ENCODE peak calls at places on chromosomes 2 and 18, in four cellular contexts. One of them, this sample, is unnamed. For H3K4me1, the result is how much of the 10 kb centered on the place peaks cover.

GRCh38 chr18:38695559-38696270 is 1130.1 kb upstream of the CELF4 start:
- DNase-seq in A549: no peak
- DNase-seq in lower lobe of right lung: no peak
- DNase-seq in breast epithelium: no peak
- DNase-seq in this sample: peak

GRCh38 chr2:101486258-101486701 is 11.4 kb upstream of the RFX8 start:
- DNase-seq in A549: no peak
- DNase-seq in lower lobe of right lung: no peak
- DNase-seq in breast epithelium: no peak
- DNase-seq in this sample: no peak

GRCh38 chr18:7617738-7618422 is 50.8 kb downstream of the PTPRM start:
- DNase-seq in A549: no peak
- DNase-seq in lower lobe of right lung: no peak
- DNase-seq in breast epithelium: no peak
- DNase-seq in this sample: peak

GRCh38 chr18:45168883-45169585 is 446.2 kb upstream of the SLC14A2 start:
- DNase-seq in A549: no peak
- DNase-seq in lower lobe of right lung: no peak
- DNase-seq in breast epithelium: no peak
- DNase-seq in this sample: peak

GRCh38 chr2:229610359-229610758 is 104.0 kb downstream of the DNER start:
- DNase-seq in A549: no peak
- DNase-seq in lower lobe of right lung: no peak
- DNase-seq in breast epithelium: no peak
- DNase-seq in this sample: peak

GRCh38 chr18:66534110-66534509 is 69.8 kb downstream of the CDH19 start:
- DNase-seq in A549: no peak
- DNase-seq in lower lobe of right lung: no peak
- DNase-seq in breast epithelium: no peak
- DNase-seq in this sample: no peak

GRCh38 chr2:215188078-215188477 is 49.7 kb upstream of the ABCA12 start:
- DNase-seq in A549: no peak
- DNase-seq in lower lobe of right lung: no peak
- DNase-seq in breast epithelium: no peak
- DNase-seq in this sample: peak

GRCh38 chr2:58535994-58536393 is 294.9 kb upstream of the FANCL start:
- DNase-seq in A549: no peak
- DNase-seq in lower lobe of right lung: no peak
- DNase-seq in breast epithelium: no peak
- DNase-seq in this sample: no peak

GRCh38 chr2:151063271-151063670 is 198.4 kb downstream of the RBM43 start:
- DNase-seq in A549: no peak
- DNase-seq in lower lobe of right lung: no peak
- DNase-seq in breast epithelium: no peak
- DNase-seq in this sample: peak

GRCh38 chr2:64574871-64575270 is 50.7 kb downstream of the AFTPH start:
- DNase-seq in A549: no peak
- DNase-seq in lower lobe of right lung: no peak
- DNase-seq in breast epithelium: no peak
- DNase-seq in this sample: no peak

GRCh38 chr2:7633556-7634153 is 716.4 kb downstream of the RNF144A start:
- DNase-seq in A549: no peak
- DNase-seq in lower lobe of right lung: no peak
- DNase-seq in breast epithelium: no peak
- DNase-seq in this sample: no peak

GRCh38 chr2:8586397-8587051 is 95.3 kb upstream of the ID2 start:
- DNase-seq in A549: no peak
- DNase-seq in lower lobe of right lung: no peak
- DNase-seq in breast epithelium: no peak
- DNase-seq in this sample: no peak

GRCh38 chr2:12675352-12675795 is 41.4 kb upstream of the TRIB2 start:
- DNase-seq in A549: no peak
- DNase-seq in lower lobe of right lung: no peak
- DNase-seq in breast epithelium: no peak
- DNase-seq in this sample: no peak

GRCh38 chr2:96404446-96405373 is 69.1 kb downstream of the NCAPH start:
- DNase-seq in A549: no peak
- DNase-seq in lower lobe of right lung: peak
- DNase-seq in breast epithelium: no peak
- DNase-seq in this sample: no peak

GRCh38 chr2:103009861-103010260 is 248.0 kb downstream of the TMEM182 start:
- DNase-seq in A549: no peak
- DNase-seq in lower lobe of right lung: no peak
- DNase-seq in breast epithelium: no peak
- DNase-seq in this sample: no peak

GRCh38 chr2:231535961-231536360 is 5.7 kb upstream of the NMUR1 start:
- DNase-seq in A549: no peak
- DNase-seq in lower lobe of right lung: peak
- DNase-seq in breast epithelium: peak
- DNase-seq in this sample: no peak

GRCh38 chr2:192500550-192501200 is 305.9 kb upstream of the TMEFF2 start:
- DNase-seq in A549: no peak
- DNase-seq in lower lobe of right lung: no peak
- DNase-seq in breast epithelium: no peak
- DNase-seq in this sample: no peak

GRCh38 chr2:109299466-109299865 is 170.5 kb downstream of the SH3RF3 start:
- DNase-seq in A549: no peak
- DNase-seq in lower lobe of right lung: no peak
- DNase-seq in breast epithelium: no peak
- DNase-seq in this sample: no peak

GRCh38 chr2:53896864-53897263 is 37.1 kb upstream of the GPR75 start:
- DNase-seq in A549: peak
- DNase-seq in lower lobe of right lung: no peak
- DNase-seq in breast epithelium: no peak
- DNase-seq in this sample: peak

GRCh38 chr2:137942037-137942784 is 22.1 kb upstream of the HNMT start:
- DNase-seq in A549: no peak
- DNase-seq in lower lobe of right lung: no peak
- DNase-seq in breast epithelium: no peak
- DNase-seq in this sample: peak

GRCh38 chr2:202910687-202911086 is 786 bp downstream of the WDR12 start:
- DNase-seq in A549: no peak
- DNase-seq in lower lobe of right lung: no peak
- DNase-seq in breast epithelium: no peak
- DNase-seq in this sample: no peak

GRCh38 chr18:62287753-62288668 is 37.1 kb upstream of the TNFRSF11A start:
- DNase-seq in A549: no peak
- DNase-seq in lower lobe of right lung: no peak
- DNase-seq in breast epithelium: no peak
- DNase-seq in this sample: no peak

GRCh38 chr18:75205760-75206109 is 3.2 kb downstream of the PTGR3 start:
- DNase-seq in A549: no peak
- DNase-seq in lower lobe of right lung: no peak
- DNase-seq in breast epithelium: no peak
- DNase-seq in this sample: no peak

GRCh38 chr2:25988134-25988533 is 5.8 kb upstream of the KIF3C start:
- DNase-seq in A549: no peak
- DNase-seq in lower lobe of right lung: no peak
- DNase-seq in breast epithelium: no peak
- DNase-seq in this sample: no peak

GRCh38 chr18:76679877-76680276 is 142.5 kb upstream of the ZNF236 start:
- DNase-seq in A549: no peak
- DNase-seq in lower lobe of right lung: no peak
- DNase-seq in breast epithelium: no peak
- DNase-seq in this sample: no peak

GRCh38 chr2:189633392-189633811 is 27.9 kb upstream of the ASNSD1 start:
- DNase-seq in A549: no peak
- DNase-seq in lower lobe of right lung: no peak
- DNase-seq in breast epithelium: no peak
- DNase-seq in this sample: peak

GRCh38 chr2:41668529-41668928 is 379.3 kb upstream of the PKDCC start:
- DNase-seq in A549: no peak
- DNase-seq in lower lobe of right lung: no peak
- DNase-seq in breast epithelium: no peak
- DNase-seq in this sample: no peak

GRCh38 chr18:33802955-33803354 is 224.9 kb downstream of the ASXL3 start:
- DNase-seq in A549: no peak
- DNase-seq in lower lobe of right lung: no peak
- DNase-seq in breast epithelium: no peak
- DNase-seq in this sample: no peak

GRCh38 chr2:126880825-126881224 is 17.9 kb upstream of the TEX51 start:
- DNase-seq in A549: no peak
- DNase-seq in lower lobe of right lung: no peak
- DNase-seq in breast epithelium: no peak
- DNase-seq in this sample: no peak

DNA sequence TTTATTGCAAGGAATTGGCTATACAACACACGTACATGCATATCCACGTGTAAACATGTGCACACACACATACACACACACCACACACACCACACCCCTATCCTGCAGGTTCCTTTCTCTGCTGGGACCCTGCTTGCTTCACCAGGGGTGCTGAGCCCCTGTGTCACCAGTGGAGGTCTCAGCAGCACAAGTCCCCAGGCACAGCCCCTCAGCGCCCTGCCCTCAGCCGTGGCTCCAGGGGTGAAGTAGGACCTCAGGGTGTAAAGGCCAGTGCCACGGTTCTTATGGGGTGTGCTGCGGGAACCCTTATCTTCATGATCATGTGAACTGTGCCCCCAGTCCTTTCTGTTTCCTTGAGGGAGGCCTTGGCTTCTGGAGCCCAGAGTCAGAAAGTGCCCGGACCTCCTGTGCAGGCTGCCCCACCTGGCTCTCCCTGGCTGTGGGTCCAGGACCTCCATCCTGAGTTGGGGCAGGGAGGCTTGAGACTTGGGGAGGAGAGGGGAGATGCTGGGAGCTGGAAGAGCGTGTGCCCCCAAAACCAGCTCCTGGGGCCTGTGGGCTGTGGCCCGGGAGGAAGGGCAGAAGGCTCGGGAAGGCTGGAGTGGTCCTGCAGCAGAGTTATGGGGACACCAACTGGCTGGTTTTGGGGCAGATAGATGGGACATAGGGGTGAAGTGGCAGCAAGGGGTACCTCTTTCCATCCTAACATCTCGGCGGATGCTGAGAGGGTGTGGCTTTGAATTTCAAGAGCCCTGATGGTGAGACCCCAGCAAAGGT is 20.3 kb upstream of the KLF11 start:
- DNase-seq in A549: no peak
- DNase-seq in lower lobe of right lung: peak
- DNase-seq in breast epithelium: no peak
- DNase-seq in this sample: no peak
- TF ChIP-seq CTCF in A549: peak
- TF ChIP-seq CTCF in lower lobe of right lung: no peak
- TF ChIP-seq CTCF in breast epithelium: no peak
- TF ChIP-seq CTCF in this sample: no peak

GRCh38 chr2:241202681-241203080 is 14.2 kb downstream of the ANO7 start:
- DNase-seq in A549: no peak
- DNase-seq in lower lobe of right lung: no peak
- DNase-seq in breast epithelium: no peak
- DNase-seq in this sample: no peak
- H3K27ac ChIP-seq in A549: no peak
- H3K27ac ChIP-seq in lower lobe of right lung: no peak
- H3K27ac ChIP-seq in breast epithelium: no peak
- H3K27ac ChIP-seq in this sample: no peak

DNA sequence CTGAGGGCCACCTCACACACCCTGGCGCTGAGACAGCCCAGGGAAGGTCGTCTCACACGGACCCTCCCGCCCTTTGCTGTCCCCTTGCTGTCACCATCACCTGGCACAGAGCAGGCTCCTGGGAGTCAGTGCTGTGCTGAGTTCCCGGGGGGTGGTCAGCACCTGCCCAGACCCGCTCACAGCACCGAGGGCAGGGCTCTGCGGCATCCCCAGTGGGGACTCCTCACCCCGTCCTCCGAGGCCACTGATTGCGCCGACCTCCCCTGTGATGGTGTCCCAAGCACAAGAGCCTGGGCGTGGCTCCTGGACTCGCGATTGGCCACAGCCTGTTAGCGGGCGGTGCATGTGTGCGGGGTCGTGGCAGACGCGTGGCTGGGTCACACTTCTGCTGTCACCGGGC is 65.9 kb downstream of the NFATC1 start:
- DNase-seq in A549: no peak
- DNase-seq in lower lobe of right lung: no peak
- DNase-seq in breast epithelium: no peak
- DNase-seq in this sample: no peak
- H3K4me1 ChIP-seq in A549: under half
- H3K4me1 ChIP-seq in lower lobe of right lung: under half
- H3K4me1 ChIP-seq in breast epithelium: under half
- H3K4me1 ChIP-seq in this sample: under half

GRCh38 chr18:48138211-48138610 is 207.8 kb upstream of the SMAD2 start:
- DNase-seq in A549: no peak
- DNase-seq in lower lobe of right lung: no peak
- DNase-seq in breast epithelium: no peak
- DNase-seq in this sample: no peak
- TF ChIP-seq CTCF in A549: no peak
- TF ChIP-seq CTCF in lower lobe of right lung: no peak
- TF ChIP-seq CTCF in breast epithelium: no peak
- TF ChIP-seq CTCF in this sample: no peak

DNA sequence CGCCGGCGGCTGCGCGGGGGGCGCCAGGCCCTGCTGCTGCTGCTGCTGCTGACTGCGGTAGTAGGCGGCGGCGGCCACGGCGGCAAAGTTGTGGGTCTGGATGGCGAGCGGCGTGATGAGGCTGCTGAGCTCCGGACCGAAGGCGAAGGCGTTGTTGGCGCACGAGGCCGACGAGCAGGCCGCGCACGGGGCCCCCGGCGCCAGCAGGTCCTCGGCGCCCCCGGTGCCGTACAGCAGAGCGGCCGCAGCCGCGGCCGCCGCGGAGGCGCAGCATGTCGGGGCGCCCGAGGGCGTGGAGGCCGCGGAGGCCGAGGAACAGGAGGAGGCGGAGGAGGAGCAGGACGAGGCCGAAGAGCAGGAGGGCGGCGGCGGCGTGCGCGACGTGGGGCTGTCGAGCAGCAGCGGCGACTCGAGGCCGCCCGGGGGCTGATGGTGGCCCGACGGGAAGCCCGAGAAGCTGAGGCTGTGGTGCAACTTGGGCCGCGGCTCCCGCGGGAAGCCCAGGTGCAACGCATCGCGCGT is 1.8 kb downstream of the ZFP36L2 start:
- DNase-seq in A549: no peak
- DNase-seq in lower lobe of right lung: peak
- DNase-seq in breast epithelium: no peak
- DNase-seq in this sample: peak
- H3K27ac ChIP-seq in A549: peak
- H3K27ac ChIP-seq in lower lobe of right lung: peak
- H3K27ac ChIP-seq in breast epithelium: peak
- H3K27ac ChIP-seq in this sample: peak